ENCODE peak calls at places on chromosome 21, in four cellular contexts. K is A549, S is NCI-H1048, C is AG04450. N is an unnamed sample.

GRCh38 chr21:42155045-42155855 is 63.7 kb upstream of the ABCG1 start:
- DNase-seq in K (no peak), S (no peak), C (no peak), N (no peak)

GRCh38 chr21:42351626-42352432 is 1.0 kb upstream of the TFF2 start:
- DNase-seq in K (no peak), S (no peak), C (no peak), N (no peak)

GRCh38 chr21:16198546-16198945 is 468.8 kb downstream of the USP25 start:
- DNase-seq in K (no peak), S (no peak), C (no peak), N (no peak)

GRCh38 chr21:45408271-45408791 is 3.4 kb downstream of the COL18A1 start:
- DNase-seq in K (no peak), S (no peak), C (no peak), N (no peak)

GRCh38 chr21:33207471-33208149 is 22.1 kb upstream of the IFNAR2 start:
- DNase-seq in K (no peak), S (no peak), C (no peak), N (no peak)

GRCh38 chr21:31343680-31344480 is at the start of gene TIAM1:
- DNase-seq in K (no peak), S (peak; percentile 19), C (no peak), N (no peak)

GRCh38 chr21:31326478-31327247 is 17.4 kb downstream of the TIAM1 start:
- DNase-seq in K (no peak), S (no peak), C (no peak), N (no peak)

GRCh38 chr21:29295066-29295650 is 3.6 kb upstream of the BACH1 start:
- DNase-seq in K (no peak), S (no peak), C (no peak), N (no peak)

GRCh38 chr21:37811711-37812110 is 104.5 kb downstream of the KCNJ6 start:
- DNase-seq in K (no peak), S (no peak), C (no peak), N (no peak)

GRCh38 chr21:42219606-42220137 is 732 bp downstream of the ABCG1 start:
- DNase-seq in K (no peak), S (no peak), C (no peak), N (no peak)

GRCh38 chr21:44916965-44917364 is 3.7 kb downstream of the ITGB2 start:
- DNase-seq in K (no peak), S (no peak), C (no peak), N (no peak)

GRCh38 chr21:44779417-44780139 is 22.0 kb downstream of the UBE2G2 start:
- DNase-seq in K (no peak), S (no peak), C (no peak), N (no peak)

GRCh38 chr21:43741425-43742096 is 22.6 kb downstream of the PDXK start:
- DNase-seq in K (no peak), S (no peak), C (no peak), N (no peak)

GRCh38 chr21:44065428-44065827 is 41.8 kb upstream of the PWP2 start:
- DNase-seq in K (no peak), S (no peak), C (no peak), N (no peak)

GRCh38 chr21:45135868-45136267 is 61.5 kb downstream of the ADARB1 start:
- DNase-seq in K (no peak), S (no peak), C (no peak), N (no peak)

GRCh38 chr21:16594191-16594590 is 864.4 kb downstream of the USP25 start:
- DNase-seq in K (no peak), S (no peak), C (no peak), N (no peak)

GRCh38 chr21:36419241-36419640 is 34.0 kb downstream of the CHAF1B start:
- DNase-seq in K (no peak), S (no peak), C (no peak), N (no peak)

GRCh38 chr21:46069166-46069565 is 28.7 kb upstream of the COL6A2 start:
- DNase-seq in K (no peak), S (no peak), C (no peak), N (no peak)

GRCh38 chr21:43603641-43604504 is 55.4 kb downstream of the HSF2BP start:
- DNase-seq in K (no peak), S (no peak), C (no peak), N (no peak)

GRCh38 chr21:24310780-24311179 is 1296.5 kb downstream of the MRPL39 start:
- DNase-seq in K (no peak), S (no peak), C (no peak), N (no peak)

GRCh38 chr21:45528028-45528705 is 14.1 kb downstream of the SLC19A1 start:
- DNase-seq in K (no peak), S (no peak), C (no peak), N (no peak)

GRCh38 chr21:28821276-28822063 is 171.2 kb downstream of the LTN1 start:
- DNase-seq in K (no peak), S (no peak), C (no peak), N (no peak)

GRCh38 chr21:45319461-45320211 is 31.9 kb upstream of the POFUT2 start:
- DNase-seq in K (no peak), S (no peak), C (no peak), N (no peak)

GRCh38 chr21:37074195-37074510 is 1.1 kb downstream of the TTC3 start:
- DNase-seq in K (no peak), S (no peak), C (no peak), N (no peak)

GRCh38 chr21:45551316-45551715 is 9.1 kb upstream of the SLC19A1 start:
- DNase-seq in K (peak; percentile 58), S (no peak), C (no peak), N (peak; percentile 55)

GRCh38 chr21:25638634-25639166 is 358 bp upstream of the JAM2 start:
- DNase-seq in K (no peak), S (no peak), C (no peak), N (no peak)

GRCh38 chr21:36193200-36193599 is 36.6 kb downstream of the DOP1B start:
- DNase-seq in K (no peak), S (no peak), C (no peak), N (no peak)

GRCh38 chr21:31088196-31088751 is 50.0 kb upstream of the KRTAP19-8 start:
- DNase-seq in K (no peak), S (no peak), C (no peak), N (no peak)

GRCh38 chr21:32331444-32332305 is 33.0 kb downstream of the MRAP start:
- DNase-seq in K (no peak), S (no peak), C (no peak), N (no peak)

GRCh38 chr21:46664316-46664995 is 29.0 kb downstream of the PRMT2 start:
- DNase-seq in K (no peak), S (no peak), C (no peak), N (no peak)

GRCh38 chr21:38798481-38798882 is 7.2 kb upstream of the ETS2 start:
- DNase-seq in K (peak; percentile 69), S (no peak), C (no peak), N (no peak)

GRCh38 chr21:39048574-39048973 is 134.7 kb downstream of the PSMG1 start:
- DNase-seq in K (no peak), S (no peak), C (no peak), N (no peak)

GRCh38 chr21:38311765-38312164 is 55.0 kb downstream of the KCNJ15 start:
- DNase-seq in K (no peak), S (no peak), C (no peak), N (no peak)

GRCh38 chr21:26888256-26888655 is 43.0 kb upstream of the ADAMTS1 start:
- DNase-seq in K (no peak), S (no peak), C (no peak), N (no peak)

GRCh38 chr21:31041295-31042079 is 3.2 kb upstream of the KRTAP19-8 start:
- DNase-seq in K (no peak), S (no peak), C (no peak), N (no peak)

GRCh38 chr21:38859852-38860251 is 54.1 kb downstream of the ETS2 start:
- DNase-seq in K (no peak), S (no peak), C (no peak), N (no peak)

GRCh38 chr21:37398697-37399096 is 32.1 kb downstream of the DYRK1A start:
- DNase-seq in K (no peak), S (no peak), C (no peak), N (no peak)

GRCh38 chr21:44925027-44925755 is 4.5 kb upstream of the ITGB2 start:
- DNase-seq in K (no peak), S (no peak), C (no peak), N (no peak)